ENCODE peak calls at places on chromosome 2, in ten cellular contexts. C is sigmoid colon, K is NCI-H345, W is upper lobe of right lung, P is AG04449, R is PC-3, S is NCI-H524, L is foreskin fibroblast, N is astrocyte of the cerebellum, Q is lung microvascular endothelial cell. I is an unnamed sample.

GRCh38 chr2:104521247-104521646 is 332.7 kb upstream of the POU3F3 start:
- DNase-seq in C (no peak), K (peak), W (no peak), P (no peak), R (no peak), S (peak), L (no peak), N (no peak), Q (no peak), I (no peak)

GRCh38 chr2:230849633-230850357 is 14.9 kb upstream of the ITM2C start:
- DNase-seq in C (no peak), K (no peak), W (peak), P (no peak), R (peak), S (no peak), L (peak), N (no peak), Q (peak), I (no peak)

GRCh38 chr2:41727152-41727551 is 320.7 kb upstream of the PKDCC start:
- DNase-seq in C (no peak), K (no peak), W (no peak), P (no peak), R (no peak), S (no peak), L (no peak), N (no peak), Q (no peak), I (no peak)

GRCh38 chr2:164992818-164993217 is 37.5 kb upstream of the SLC38A11 start:
- DNase-seq in C (peak), K (peak), W (no peak), P (peak), R (peak), S (peak), L (peak), N (peak), Q (peak), I (peak)

GRCh38 chr2:191739194-191739593 is 61.3 kb downstream of the NABP1 start:
- DNase-seq in C (no peak), K (no peak), W (no peak), P (no peak), R (no peak), S (no peak), L (peak), N (no peak), Q (no peak), I (no peak)

GRCh38 chr2:31003717-31004116 is 134.5 kb downstream of the GALNT14 start:
- DNase-seq in C (no peak), K (no peak), W (no peak), P (no peak), R (no peak), S (no peak), L (peak), N (no peak), Q (no peak), I (no peak)

GRCh38 chr2:94725543-94725942 is 145.7 kb upstream of the TEKT4 start:
- DNase-seq in C (no peak), K (no peak), W (no peak), P (no peak), R (no peak), S (no peak), L (no peak), N (no peak), Q (no peak), I (no peak)

GRCh38 chr2:231512222-231512621 is 18.0 kb downstream of the NMUR1 start:
- DNase-seq in C (peak), K (no peak), W (peak), P (no peak), R (no peak), S (no peak), L (no peak), N (no peak), Q (no peak), I (no peak)

GRCh38 chr2:129849559-129850160 is 129.8 kb upstream of the RAB6C start:
- DNase-seq in C (no peak), K (peak), W (no peak), P (peak), R (peak), S (peak), L (peak), N (peak), Q (peak), I (peak)